ENCODE peak calls at places on chromosomes 12 and 14, in five cellular contexts. A is IMR-90, Y is esophagus muscularis mucosa, L is right lobe of liver, G is transverse colon. C is an unnamed sample.

GRCh38 chr12:11877869-11878780 is 192.6 kb upstream of the BCL2L14 start:
- DNase-seq in A (peak; percentile 80), Y (no peak), L (no peak), G (peak; percentile 68), C (no peak)

GRCh38 chr12:71160585-71160984 is 2.8 kb upstream of the TSPAN8 start:
- DNase-seq in A (no peak), Y (no peak), L (no peak), G (no peak), C (no peak)

GRCh38 chr14:34475163-34475562 is 13.1 kb upstream of the SPTSSA start:
- DNase-seq in A (no peak), Y (no peak), L (no peak), G (no peak), C (no peak)

GRCh38 chr12:21054334-21054733 is 76.7 kb upstream of the SLCO1B1 start:
- DNase-seq in A (no peak), Y (no peak), L (no peak), G (no peak), C (no peak)

GRCh38 chr14:72618424-72618823 is 275.5 kb downstream of the DPF3 start:
- DNase-seq in A (no peak), Y (peak; percentile 64), L (no peak), G (no peak), C (no peak)

GRCh38 chr14:51604078-51604477 is 47.6 kb upstream of the FRMD6 start:
- DNase-seq in A (peak; percentile 89), Y (no peak), L (no peak), G (no peak), C (no peak)

GRCh38 chr12:6218526-6218925 is 18.3 kb downstream of the CD9 start:
- DNase-seq in A (no peak), Y (no peak), L (no peak), G (no peak), C (no peak)

GRCh38 chr14:101979666-101980065 is 15.3 kb downstream of the DYNC1H1 start:
- DNase-seq in A (no peak), Y (no peak), L (no peak), G (no peak), C (no peak)

GRCh38 chr12:52224154-52224553 is 8.9 kb upstream of the KRT7 start:
- DNase-seq in A (peak; percentile 74), Y (no peak), L (no peak), G (no peak), C (no peak)

GRCh38 chr14:61516957-61517356 is 178.4 kb upstream of the HIF1A start:
- DNase-seq in A (no peak), Y (no peak), L (no peak), G (no peak), C (no peak)

GRCh38 chr12:47990351-47991105 is 13.7 kb downstream of the COL2A1 start:
- DNase-seq in A (peak; percentile 35), Y (no peak), L (no peak), G (no peak), C (no peak)

GRCh38 chr12:80272516-80272915 is 171.5 kb upstream of the PTPRQ start:
- DNase-seq in A (no peak), Y (no peak), L (no peak), G (no peak), C (no peak)

GRCh38 chr14:20683125-20683895 is 1.1 kb upstream of the RNASE4 start:
- DNase-seq in A (peak; percentile 94), Y (peak; percentile 94), L (no peak), G (peak; percentile 83), C (no peak)

GRCh38 chr14:44700184-44700583 is 193.1 kb upstream of the FSCB start:
- DNase-seq in A (peak; percentile 52), Y (no peak), L (no peak), G (no peak), C (no peak)

GRCh38 chr12:96257550-96258392 is 63.6 kb downstream of the ELK3 start:
- DNase-seq in A (peak; percentile 54), Y (no peak), L (no peak), G (no peak), C (no peak)

GRCh38 chr14:33291529-33292104 is 352.9 kb downstream of the NPAS3 start:
- DNase-seq in A (no peak), Y (no peak), L (no peak), G (no peak), C (no peak)

GRCh38 chr14:65704850-65705249 is 292.3 kb downstream of the FUT8 start:
- DNase-seq in A (no peak), Y (no peak), L (no peak), G (no peak), C (no peak)

GRCh38 chr12:126608607-126609175 is 1543.5 kb downstream of the AACS start:
- DNase-seq in A (no peak), Y (no peak), L (no peak), G (no peak), C (no peak)

GRCh38 chr12:19945559-19946485 is 422.5 kb upstream of the PDE3A start:
- DNase-seq in A (peak; percentile 57), Y (no peak), L (no peak), G (no peak), C (no peak)

GRCh38 chr12:109169676-109170075 is 53.3 kb downstream of the ACACB start:
- DNase-seq in A (peak; percentile 57), Y (no peak), L (no peak), G (no peak), C (no peak)

GRCh38 chr12:67520611-67521010 is 127.9 kb upstream of the DYRK2 start:
- DNase-seq in A (no peak), Y (no peak), L (no peak), G (no peak), C (no peak)

GRCh38 chr14:37585971-37586759 is 8.9 kb downstream of the FOXA1 start:
- DNase-seq in A (no peak), Y (no peak), L (no peak), G (no peak), C (no peak)

GRCh38 chr12:68824131-68824530 is 16.2 kb downstream of the MDM2 start:
- DNase-seq in A (no peak), Y (no peak), L (no peak), G (no peak), C (no peak)

GRCh38 chr14:51093371-51094281 is 1.3 kb downstream of the TRIM9 start:
- DNase-seq in A (no peak), Y (no peak), L (peak; percentile 57), G (peak; percentile 54), C (no peak)

GRCh38 chr12:20367731-20368652 is at the start of gene PDE3A:
- DNase-seq in A (peak; percentile 73), Y (no peak), L (no peak), G (peak; percentile 76), C (no peak)

GRCh38 chr12:9933966-9934365 is 1.8 kb upstream of the CLEC2A start:
- DNase-seq in A (no peak), Y (no peak), L (no peak), G (no peak), C (no peak)

GRCh38 chr14:99326041-99326710 is 54.2 kb upstream of the BCL11B start:
- DNase-seq in A (no peak), Y (no peak), L (no peak), G (no peak), C (no peak)

GRCh38 chr12:105240233-105240632 is 4.3 kb upstream of the APPL2 start:
- DNase-seq in A (no peak), Y (no peak), L (no peak), G (no peak), C (no peak)

GRCh38 chr14:90785474-90785873 is 30.8 kb downstream of the TTC7B start:
- DNase-seq in A (no peak), Y (no peak), L (no peak), G (peak; percentile 31), C (no peak)

GRCh38 chr14:33897878-33898535 is 52.9 kb downstream of the EGLN3 start:
- DNase-seq in A (no peak), Y (no peak), L (no peak), G (no peak), C (no peak)

GRCh38 chr12:108133482-108133881 is 4.4 kb downstream of the WSCD2 start:
- DNase-seq in A (no peak), Y (no peak), L (no peak), G (no peak), C (no peak)

GRCh38 chr12:90280564-90281058 is 572.0 kb upstream of the ATP2B1 start:
- DNase-seq in A (no peak), Y (no peak), L (no peak), G (no peak), C (no peak)

GRCh38 chr12:75715323-75715644 is 203.9 kb upstream of the KRR1 start:
- DNase-seq in A (no peak), Y (no peak), L (no peak), G (no peak), C (no peak)

GRCh38 chr12:55997535-55997859 is 421 bp downstream of the SUOX start:
- DNase-seq in A (no peak), Y (no peak), L (no peak), G (no peak), C (no peak)

GRCh38 chr12:126385785-126386184 is 1320.5 kb downstream of the AACS start:
- DNase-seq in A (no peak), Y (no peak), L (no peak), G (no peak), C (no peak)

DNA sequence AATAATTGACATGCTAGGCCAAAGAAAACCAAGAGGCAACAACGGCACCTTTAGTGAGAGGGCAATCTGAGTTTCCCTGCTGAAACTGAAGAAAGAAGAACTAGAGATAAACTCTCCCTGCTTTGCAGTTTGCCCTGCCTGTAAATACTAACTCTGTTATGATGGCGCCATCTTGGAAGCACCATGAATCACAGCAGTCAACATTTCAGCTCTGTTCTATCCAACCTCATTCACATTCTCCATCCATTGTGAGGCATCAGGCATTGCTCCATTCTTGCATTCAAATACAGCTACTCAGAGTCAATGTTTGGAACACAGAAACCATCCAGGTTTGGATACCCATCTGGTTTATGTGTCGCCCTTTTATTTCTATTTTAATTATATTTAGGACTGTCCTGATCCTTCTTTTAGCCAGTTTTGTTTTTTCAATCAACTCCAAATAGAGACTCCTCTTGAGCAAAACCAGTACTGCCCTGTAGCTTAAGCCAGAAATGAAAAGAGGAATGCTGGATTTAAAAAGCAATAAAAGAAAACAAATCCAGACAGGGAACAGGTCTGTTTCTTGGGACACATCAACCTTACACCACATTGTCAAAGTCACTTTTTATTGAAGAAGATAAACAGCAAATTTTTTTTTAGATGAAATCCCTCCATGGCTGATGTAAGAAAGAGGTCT is 33.4 kb upstream of the PPM1A start:
- DNase-seq in A (no peak), Y (no peak), L (no peak), G (no peak), C (no peak)
- TF ChIP-seq POLR2A in A (no peak), Y (no peak), L (no peak), G (no peak), C (no peak)

GRCh38 chr14:83041224-83041623 is 1507.6 kb upstream of the SEL1L start:
- DNase-seq in A (no peak), Y (no peak), L (no peak), G (no peak), C (no peak)
- H3K9me3 ChIP-seq in A (no peaks in the 10 kb centered on the region), Y (no peaks in the 10 kb centered on the region), L (no peaks in the 10 kb centered on the region), G (no peaks in the 10 kb centered on the region), C (no peaks in the 10 kb centered on the region)

GRCh38 chr12:28190321-28191017 is at the start of gene CCDC91:
- DNase-seq in A (peak; percentile 77), Y (peak; percentile 96), L (peak; percentile 91), G (peak; percentile 90), C (peak; percentile 45)
- TF ChIP-seq POLR2A in A (peak; percentile 70), Y (no peak), L (peak; percentile 79), G (peak; percentile 83), C (no peak)

DNA sequence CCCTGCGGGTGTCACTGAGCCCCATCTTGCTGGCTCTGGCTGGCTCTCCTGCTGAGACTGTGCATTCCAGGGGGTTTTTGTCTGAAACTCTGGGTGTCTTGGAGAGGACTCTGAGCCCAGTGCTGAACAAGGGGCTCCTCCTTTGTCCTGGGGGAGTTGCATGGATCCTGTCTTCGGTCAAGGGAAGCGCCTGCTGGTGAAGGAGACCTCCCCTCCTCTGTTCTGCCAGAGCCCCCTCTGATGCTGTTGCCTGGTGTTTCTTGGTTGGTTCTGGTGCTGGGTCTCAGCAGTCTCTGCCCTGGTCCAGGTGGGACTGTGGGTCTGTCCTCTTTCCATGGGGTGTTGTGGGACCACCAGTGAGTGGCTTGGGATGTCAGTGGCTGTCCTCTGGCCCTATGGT is 380.9 kb downstream of the TMEM121 start:
- DNase-seq in A (no peak), Y (no peak), L (no peak), G (no peak), C (no peak)
- H3K9me3 ChIP-seq in A (peaks cover 35% of the 10 kb centered on the region), Y (peaks cover 10% of the 10 kb centered on the region), L (no peaks in the 10 kb centered on the region), G (no peaks in the 10 kb centered on the region), C (no peaks in the 10 kb centered on the region)

C was measured in esophagus squamous epithelium.